ENCODE peak calls at places on chromosomes 12 and 14, in nine cellular contexts. U is caudate nucleus, F is tibial artery, C is ovary, B is spleen, G is upper lobe of left lung, Z is HepG2, K is tibial nerve, T is SK-N-SH. I is an unnamed sample.
A peak's percentile ranks its signal among the peaks of the same experiment; 100 is the strongest.

GRCh38 chr14:69013943-69014782 is 35.1 kb upstream of the ACTN1 start:
- DNase-seq in U (no peak), F (peak; percentile 44), C (no peak), B (peak; percentile 92), G (peak; percentile 43), Z (peak; percentile 88), K (no peak), T (peak; percentile 69), I (no peak)

GRCh38 chr12:6820171-6820570 is 1.4 kb upstream of the GPR162 start:
- DNase-seq in U (no peak), F (no peak), C (no peak), B (no peak), G (no peak), Z (no peak), K (no peak), T (no peak), I (peak; percentile 28)

GRCh38 chr12:124507188-124508109 is 60.0 kb downstream of the NCOR2 start:
- DNase-seq in U (no peak), F (no peak), C (no peak), B (no peak), G (no peak), Z (no peak), K (peak; percentile 61), T (peak; percentile 61), I (no peak)

GRCh38 chr12:127149226-127149964 is 1117.6 kb upstream of the TMEM132C start:
- DNase-seq in U (no peak), F (no peak), C (no peak), B (no peak), G (no peak), Z (no peak), K (no peak), T (no peak), I (no peak)

GRCh38 chr12:6326316-6326959 is 15.4 kb downstream of the TNFRSF1A start:
- DNase-seq in U (no peak), F (no peak), C (peak; percentile 81), B (peak; percentile 77), G (no peak), Z (peak; percentile 65), K (no peak), T (peak; percentile 78), I (no peak)

GRCh38 chr14:75675265-75675960 is 14.4 kb downstream of the TTLL5 start:
- DNase-seq in U (no peak), F (no peak), C (no peak), B (no peak), G (no peak), Z (no peak), K (no peak), T (no peak), I (no peak)

GRCh38 chr12:56078931-56079728 is 835 bp upstream of the ERBB3 start:
- DNase-seq in U (peak; percentile 65), F (peak; percentile 82), C (peak; percentile 80), B (peak; percentile 89), G (peak; percentile 98), Z (peak; percentile 81), K (peak; percentile 73), T (peak; percentile 94), I (peak; percentile 97)

GRCh38 chr14:95419569-95419968 is 96.9 kb downstream of the SYNE3 start:
- DNase-seq in U (no peak), F (no peak), C (no peak), B (no peak), G (no peak), Z (no peak), K (no peak), T (no peak), I (no peak)

GRCh38 chr12:123034022-123034541 is 53.6 kb downstream of the ARL6IP4 start:
- DNase-seq in U (no peak), F (no peak), C (no peak), B (peak; percentile 77), G (no peak), Z (no peak), K (no peak), T (no peak), I (no peak)

GRCh38 chr12:6823161-6824084 is 1.8 kb downstream of the GPR162 start:
- DNase-seq in U (no peak), F (no peak), C (no peak), B (no peak), G (peak; percentile 66), Z (no peak), K (no peak), T (no peak), I (peak; percentile 37)

GRCh38 chr14:90412058-90412457 is 15.2 kb downstream of the CALM1 start:
- DNase-seq in U (no peak), F (no peak), C (no peak), B (no peak), G (no peak), Z (no peak), K (no peak), T (no peak), I (no peak)

GRCh38 chr14:93956514-93957332 is 19.6 kb downstream of the ASB2 start:
- DNase-seq in U (no peak), F (no peak), C (no peak), B (peak; percentile 76), G (no peak), Z (no peak), K (no peak), T (no peak), I (no peak)

DNA sequence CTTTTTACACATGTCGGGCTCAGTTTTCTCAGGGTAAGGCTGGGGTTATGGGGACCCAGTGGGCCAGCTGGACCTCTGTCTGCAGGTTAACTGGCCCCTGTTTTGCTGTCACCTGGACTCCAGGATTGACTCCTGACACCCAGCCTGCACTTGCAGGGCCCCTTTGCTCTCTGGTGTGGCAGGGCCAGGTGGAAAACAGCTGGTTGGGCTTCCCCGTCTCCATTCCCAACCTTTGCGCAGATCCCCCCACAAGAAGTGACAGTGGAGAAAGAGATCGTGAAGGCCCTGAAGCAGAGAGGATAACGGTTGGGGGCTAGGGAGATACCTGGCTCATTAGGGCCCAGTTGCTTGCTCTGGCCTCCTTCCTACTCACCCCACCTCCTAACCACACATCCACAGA is 1.5 kb upstream of the PPP1R1A start:
- DNase-seq in U (no peak), F (no peak), C (no peak), B (no peak), G (no peak), Z (no peak), K (no peak), T (no peak), I (no peak)
- H3K27ac ChIP-seq in U (no peak overlapping the region), F (no peak overlapping the region), C (no peak overlapping the region), B (no peak overlapping the region), G (no peak overlapping the region), Z (no peak overlapping the region), K (no peak overlapping the region), T (no peak overlapping the region), I (no peak overlapping the region)

DNA sequence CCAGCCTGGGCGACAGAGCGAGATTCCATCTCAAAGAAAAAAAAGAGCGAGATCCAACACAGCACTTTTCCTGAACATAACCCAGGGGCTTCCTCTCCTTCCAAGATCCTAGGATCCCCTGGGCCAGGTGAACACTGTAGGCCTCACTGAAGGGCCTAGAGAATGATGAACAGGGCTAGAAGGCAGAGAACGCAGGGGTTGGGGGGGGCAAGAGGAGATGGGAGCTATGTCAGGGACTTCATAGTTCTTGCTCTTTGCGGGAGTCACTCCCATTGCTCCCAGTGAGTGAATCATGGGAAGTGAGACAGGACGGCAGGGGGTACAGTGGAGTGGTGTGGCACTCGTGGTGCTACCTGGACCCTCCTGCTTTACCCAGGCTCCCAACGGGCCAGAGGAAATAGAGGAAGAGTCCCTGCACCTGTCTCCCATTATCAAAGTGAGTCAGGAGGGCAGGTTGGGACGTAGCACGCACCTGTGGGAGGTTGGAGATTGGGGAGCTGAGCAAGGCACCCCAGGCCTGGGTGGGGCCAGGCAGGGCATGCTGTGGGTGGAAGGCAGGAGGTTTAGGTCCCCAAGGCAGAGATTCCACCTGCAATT is 1.3 kb upstream of the KRT8 start:
- DNase-seq in U (no peak), F (no peak), C (no peak), B (no peak), G (peak; percentile 44), Z (no peak), K (no peak), T (no peak), I (no peak)
- H3K27ac ChIP-seq in U (no peak overlapping the region), F (no peak overlapping the region), C (no peak overlapping the region), B (no peak overlapping the region), G (peak overlapping the region; percentile 88), Z (no peak overlapping the region), K (no peak overlapping the region), T (no peak overlapping the region), I (no peak overlapping the region)

GRCh38 chr14:37116933-37117844 is 55.2 kb downstream of the SLC25A21 start:
- DNase-seq in U (no peak), F (no peak), C (no peak), B (no peak), G (no peak), Z (peak; percentile 39), K (no peak), T (no peak), I (no peak)

GRCh38 chr14:37118673-37119366 is 53.6 kb downstream of the SLC25A21 start:
- DNase-seq in U (no peak), F (no peak), C (no peak), B (no peak), G (no peak), Z (no peak), K (no peak), T (no peak), I (no peak)

GRCh38 chr14:37114559-37114958 is 57.8 kb downstream of the SLC25A21 start:
- DNase-seq in U (no peak), F (no peak), C (no peak), B (no peak), G (no peak), Z (no peak), K (no peak), T (no peak), I (no peak)

DNA sequence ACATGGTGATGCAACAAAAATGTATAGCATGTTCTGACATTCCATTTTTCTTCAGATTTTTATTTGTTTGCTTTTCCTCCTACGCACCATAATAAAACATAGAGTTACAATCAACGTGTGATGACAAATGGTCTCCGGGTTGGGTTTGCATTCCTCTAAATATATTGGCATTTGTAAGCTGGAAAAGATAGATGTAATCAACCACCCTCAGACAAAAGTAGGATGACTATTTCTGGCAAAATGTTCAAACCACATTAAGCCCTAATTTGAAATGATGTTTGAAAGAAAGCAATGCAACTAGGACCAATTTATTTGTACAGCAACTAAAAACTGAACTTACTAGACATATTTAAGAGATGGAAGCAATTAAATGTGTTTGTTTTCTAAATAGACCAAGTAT is 58.4 kb downstream of the SLC25A21 start:
- DNase-seq in U (no peak), F (no peak), C (no peak), B (no peak), G (no peak), Z (no peak), K (no peak), T (no peak), I (no peak)
- H3K27ac ChIP-seq in U (no peak overlapping the region), F (no peak overlapping the region), C (no peak overlapping the region), B (no peak overlapping the region), G (no peak overlapping the region), Z (no peak overlapping the region), K (no peak overlapping the region), T (no peak overlapping the region), I (no peak overlapping the region)

DNA sequence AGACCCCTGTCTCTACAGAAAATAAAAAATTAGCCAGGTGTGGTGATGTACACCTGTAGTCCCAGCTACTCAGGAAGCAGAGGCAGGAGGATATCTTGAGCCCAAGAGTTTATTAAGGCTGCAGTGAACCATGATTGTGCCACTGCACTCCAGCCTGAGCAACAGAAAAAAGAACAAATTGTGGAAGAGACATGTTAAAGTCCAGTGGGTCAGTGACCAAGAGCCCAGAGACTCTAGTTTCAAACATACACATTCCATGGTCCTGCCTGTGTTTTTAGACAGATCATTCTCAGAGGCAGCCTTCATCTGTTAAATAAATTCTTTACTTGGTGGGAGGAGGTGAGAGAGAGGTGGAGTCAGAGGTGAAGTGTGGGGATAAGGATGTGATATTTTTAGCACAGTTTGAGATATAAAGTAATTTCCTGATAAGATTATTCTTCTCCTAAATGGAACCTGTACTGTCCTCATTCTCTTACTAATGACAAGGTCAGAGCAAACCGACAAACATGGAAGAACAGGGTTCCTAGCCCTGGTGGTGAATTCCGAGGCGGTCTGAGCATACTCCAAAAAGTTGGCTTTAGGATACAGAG is 48.7 kb downstream of the RASSF3 start:
- DNase-seq in U (no peak), F (no peak), C (no peak), B (no peak), G (no peak), Z (no peak), K (no peak), T (no peak), I (no peak)
- H3K27ac ChIP-seq in U (no peak overlapping the region), F (peak overlapping the region; percentile 83), C (no peak overlapping the region), B (peak overlapping the region; percentile 39), G (no peak overlapping the region), Z (peak overlapping the region; percentile 6), K (no peak overlapping the region), T (no peak overlapping the region), I (peak overlapping the region; percentile 35)

I was measured in aorta.